ENCODE peak calls at places on chromosomes 6 and 20, in four cellular contexts. One of them, this sample, is unnamed.

GRCh38 chr6:37862992-37863391 is 43.5 kb downstream of the ZFAND3 start:
- DNase-seq in Peyer's patch: no peak
- DNase-seq in left lung: no peak
- DNase-seq in neural crest cell: no peak
- DNase-seq in this sample: no peak

GRCh38 chr6:17012421-17013225 is 89.2 kb upstream of the STMND1 start:
- DNase-seq in neural crest cell: no peak
- DNase-seq in left lung: no peak
- DNase-seq in Peyer's patch: no peak
- DNase-seq in this sample: no peak

GRCh38 chr6:110731898-110732297 is 83.4 kb downstream of the CDK19 start:
- DNase-seq in left lung: no peak
- DNase-seq in neural crest cell: no peak
- DNase-seq in Peyer's patch: no peak
- DNase-seq in this sample: no peak

GRCh38 chr20:19073584-19074198 is 138.8 kb upstream of the SLC24A3 start:
- DNase-seq in neural crest cell: peak
- DNase-seq in left lung: no peak
- DNase-seq in Peyer's patch: no peak
- DNase-seq in this sample: no peak

GRCh38 chr6:69835414-69836179 is 30.8 kb upstream of the COL19A1 start:
- DNase-seq in neural crest cell: no peak
- DNase-seq in Peyer's patch: no peak
- DNase-seq in left lung: no peak
- DNase-seq in this sample: peak

GRCh38 chr6:88359530-88360202 is 193.5 kb upstream of the CNR1 start:
- DNase-seq in neural crest cell: no peak
- DNase-seq in Peyer's patch: no peak
- DNase-seq in left lung: no peak
- DNase-seq in this sample: no peak

GRCh38 chr6:43916924-43917877 is 147.2 kb downstream of the VEGFA start:
- DNase-seq in neural crest cell: no peak
- DNase-seq in Peyer's patch: peak
- DNase-seq in left lung: no peak
- DNase-seq in this sample: peak

GRCh38 chr6:36659271-36659670 is 19.2 kb upstream of the CDKN1A start:
- DNase-seq in neural crest cell: no peak
- DNase-seq in Peyer's patch: no peak
- DNase-seq in left lung: no peak
- DNase-seq in this sample: no peak

GRCh38 chr20:56995635-56996075 is 270.8 kb downstream of the BMP7 start:
- DNase-seq in left lung: peak
- DNase-seq in Peyer's patch: no peak
- DNase-seq in neural crest cell: peak
- DNase-seq in this sample: peak

GRCh38 chr6:125871365-125871764 is 80.6 kb downstream of the NCOA7 start:
- DNase-seq in left lung: no peak
- DNase-seq in neural crest cell: no peak
- DNase-seq in Peyer's patch: no peak
- DNase-seq in this sample: no peak

GRCh38 chr20:51329845-51330244 is 212.7 kb downstream of the NFATC2 start:
- DNase-seq in neural crest cell: no peak
- DNase-seq in left lung: no peak
- DNase-seq in Peyer's patch: no peak
- DNase-seq in this sample: no peak

GRCh38 chr20:5349448-5349847 is 32.7 kb upstream of the PROKR2 start:
- DNase-seq in neural crest cell: no peak
- DNase-seq in Peyer's patch: no peak
- DNase-seq in left lung: no peak
- DNase-seq in this sample: no peak

GRCh38 chr6:160730911-160731310 is 28.9 kb downstream of the PLG start:
- DNase-seq in left lung: no peak
- DNase-seq in Peyer's patch: no peak
- DNase-seq in neural crest cell: peak
- DNase-seq in this sample: peak

GRCh38 chr6:43120101-43120730 is 44.1 kb downstream of the PTK7 start:
- DNase-seq in neural crest cell: no peak
- DNase-seq in Peyer's patch: no peak
- DNase-seq in left lung: no peak
- DNase-seq in this sample: no peak

GRCh38 chr20:40897177-40897700 is 131.4 kb upstream of the TOP1 start:
- DNase-seq in neural crest cell: no peak
- DNase-seq in Peyer's patch: no peak
- DNase-seq in left lung: no peak
- DNase-seq in this sample: no peak

GRCh38 chr6:53796791-53797190 is 2.0 kb downstream of the LRRC1 start:
- DNase-seq in Peyer's patch: no peak
- DNase-seq in left lung: no peak
- DNase-seq in neural crest cell: no peak
- DNase-seq in this sample: no peak

GRCh38 chr6:40706222-40706621 is 119.1 kb upstream of the LRFN2 start:
- DNase-seq in left lung: no peak
- DNase-seq in neural crest cell: no peak
- DNase-seq in Peyer's patch: no peak
- DNase-seq in this sample: no peak

GRCh38 chr6:12170351-12171079 is 119.6 kb upstream of the EDN1 start:
- DNase-seq in left lung: no peak
- DNase-seq in neural crest cell: no peak
- DNase-seq in Peyer's patch: no peak
- DNase-seq in this sample: no peak

GRCh38 chr20:33063271-33063670 is 9.6 kb downstream of the BPIFB3 start:
- DNase-seq in neural crest cell: no peak
- DNase-seq in left lung: no peak
- DNase-seq in Peyer's patch: no peak
- DNase-seq in this sample: no peak

GRCh38 chr6:152846825-152847224 is 96.2 kb downstream of the VIP start:
- DNase-seq in Peyer's patch: no peak
- DNase-seq in left lung: no peak
- DNase-seq in neural crest cell: no peak
- DNase-seq in this sample: no peak

GRCh38 chr6:90575267-90575666 is 11.6 kb downstream of the MAP3K7 start:
- DNase-seq in Peyer's patch: no peak
- DNase-seq in left lung: no peak
- DNase-seq in neural crest cell: no peak
- DNase-seq in this sample: no peak

GRCh38 chr20:60467078-60467477 is 508.9 kb downstream of the CDH26 start:
- DNase-seq in neural crest cell: no peak
- DNase-seq in Peyer's patch: no peak
- DNase-seq in left lung: no peak
- DNase-seq in this sample: no peak

GRCh38 chr20:61758556-61759200 is 307.0 kb downstream of the TAF4 start:
- DNase-seq in left lung: peak
- DNase-seq in Peyer's patch: peak
- DNase-seq in neural crest cell: no peak
- DNase-seq in this sample: no peak

GRCh38 chr6:137903933-137904821 is 37.1 kb downstream of the TNFAIP3 start:
- DNase-seq in neural crest cell: no peak
- DNase-seq in Peyer's patch: no peak
- DNase-seq in left lung: no peak
- DNase-seq in this sample: peak

GRCh38 chr6:22880686-22881433 is 311.5 kb downstream of the HDGFL1 start:
- DNase-seq in neural crest cell: no peak
- DNase-seq in Peyer's patch: no peak
- DNase-seq in left lung: no peak
- DNase-seq in this sample: peak

GRCh38 chr20:63553933-63554290 is at the start of gene FNDC11:
- DNase-seq in Peyer's patch: no peak
- DNase-seq in left lung: no peak
- DNase-seq in neural crest cell: peak
- DNase-seq in this sample: no peak

GRCh38 chr20:63555661-63556381 is 1.9 kb downstream of the FNDC11 start:
- DNase-seq in Peyer's patch: no peak
- DNase-seq in neural crest cell: no peak
- DNase-seq in left lung: no peak
- DNase-seq in this sample: no peak

GRCh38 chr20:63553251-63553932 is 567 bp upstream of the FNDC11 start:
- DNase-seq in Peyer's patch: peak
- DNase-seq in neural crest cell: peak
- DNase-seq in left lung: peak
- DNase-seq in this sample: peak

GRCh38 chr20:63552481-63553249 is 1.3 kb upstream of the FNDC11 start:
- DNase-seq in Peyer's patch: no peak
- DNase-seq in neural crest cell: no peak
- DNase-seq in left lung: no peak
- DNase-seq in this sample: no peak

GRCh38 chr20:63554361-63555278 is 661 bp downstream of the FNDC11 start:
- DNase-seq in left lung: no peak
- DNase-seq in neural crest cell: no peak
- DNase-seq in Peyer's patch: no peak
- DNase-seq in this sample: no peak
- TF ChIP-seq CTCF in left lung: no peak
- TF ChIP-seq CTCF in neural crest cell: no peak
- TF ChIP-seq CTCF in Peyer's patch: no peak
- TF ChIP-seq CTCF in this sample: no peak

GRCh38 chr20:49396230-49396629 is 86.2 kb downstream of the KCNB1 start:
- DNase-seq in Peyer's patch: no peak
- DNase-seq in neural crest cell: no peak
- DNase-seq in left lung: no peak
- DNase-seq in this sample: no peak
- TF ChIP-seq CTCF in Peyer's patch: no peak
- TF ChIP-seq CTCF in neural crest cell: peak
- TF ChIP-seq CTCF in left lung: no peak
- TF ChIP-seq CTCF in this sample: no peak

GRCh38 chr6:63721181-63721580 is 85.6 kb downstream of the PHF3 start:
- DNase-seq in left lung: no peak
- DNase-seq in neural crest cell: no peak
- DNase-seq in Peyer's patch: no peak
- DNase-seq in this sample: no peak

GRCh38 chr6:63730311-63730710 is 94.7 kb downstream of the PHF3 start:
- DNase-seq in left lung: no peak
- DNase-seq in Peyer's patch: no peak
- DNase-seq in neural crest cell: no peak
- DNase-seq in this sample: no peak

DNA sequence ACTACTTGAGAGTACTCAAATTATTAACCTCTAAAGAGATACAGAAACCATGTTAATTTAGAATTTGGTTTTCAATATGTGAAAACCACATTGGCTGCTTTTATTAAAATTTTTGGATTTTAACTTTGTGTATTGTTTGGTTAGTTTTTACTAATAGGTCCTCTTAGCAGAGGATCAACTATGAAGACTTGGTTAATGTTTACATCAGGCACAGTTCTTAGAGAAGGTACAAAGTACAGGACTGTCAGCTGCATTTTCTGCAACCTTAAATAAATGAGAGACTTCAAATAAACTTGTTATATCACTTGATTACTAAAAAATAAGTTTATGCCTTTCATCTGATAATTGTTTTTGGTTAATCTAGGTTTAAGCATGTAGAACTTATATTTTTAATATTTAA is 89.1 kb downstream of the PHF3 start:
- DNase-seq in Peyer's patch: no peak
- DNase-seq in neural crest cell: no peak
- DNase-seq in left lung: no peak
- DNase-seq in this sample: no peak
- TF ChIP-seq CTCF in Peyer's patch: no peak
- TF ChIP-seq CTCF in neural crest cell: no peak
- TF ChIP-seq CTCF in left lung: no peak
- TF ChIP-seq CTCF in this sample: no peak

GRCh38 chr6:136158398-136158797 is 91.7 kb downstream of the MTFR2 start:
- DNase-seq in neural crest cell: no peak
- DNase-seq in Peyer's patch: no peak
- DNase-seq in left lung: no peak
- DNase-seq in this sample: no peak
- TF ChIP-seq CTCF in neural crest cell: no peak
- TF ChIP-seq CTCF in Peyer's patch: no peak
- TF ChIP-seq CTCF in left lung: no peak
- TF ChIP-seq CTCF in this sample: no peak

DNA sequence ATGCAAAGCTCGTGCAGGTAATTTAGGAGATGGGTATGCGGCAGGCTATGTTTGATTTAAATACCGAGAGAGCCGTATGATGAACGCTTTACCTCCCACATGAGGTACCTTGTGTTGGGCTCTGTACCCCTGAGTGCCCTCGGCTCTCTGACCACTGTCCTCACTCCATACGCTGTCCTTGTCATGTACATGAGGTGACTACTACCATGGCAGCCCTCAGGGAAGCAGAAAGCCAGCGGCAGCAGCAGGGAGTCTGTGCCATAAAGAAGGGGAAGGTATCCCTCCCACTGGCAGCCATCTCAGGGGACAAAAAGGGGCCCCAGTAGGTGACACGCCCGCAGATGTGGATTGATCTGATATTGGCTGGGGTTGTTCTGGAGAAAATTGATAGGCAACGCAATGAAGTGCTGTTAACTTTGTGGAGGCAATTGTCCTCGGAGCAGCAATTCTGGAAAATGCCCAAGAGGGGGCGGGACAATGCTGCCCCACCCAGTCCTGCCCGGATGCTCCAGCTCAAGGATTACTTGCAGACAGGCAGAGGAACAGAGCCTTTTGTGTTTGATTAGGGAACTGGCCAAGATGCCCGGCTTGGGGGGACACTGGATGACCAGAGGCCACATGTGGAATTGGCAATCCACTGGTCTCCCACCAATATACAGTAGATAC is 38.0 kb upstream of the HSF2 start:
- DNase-seq in Peyer's patch: no peak
- DNase-seq in neural crest cell: no peak
- DNase-seq in left lung: peak
- DNase-seq in this sample: no peak
- TF ChIP-seq CTCF in Peyer's patch: no peak
- TF ChIP-seq CTCF in neural crest cell: no peak
- TF ChIP-seq CTCF in left lung: no peak
- TF ChIP-seq CTCF in this sample: no peak

DNA sequence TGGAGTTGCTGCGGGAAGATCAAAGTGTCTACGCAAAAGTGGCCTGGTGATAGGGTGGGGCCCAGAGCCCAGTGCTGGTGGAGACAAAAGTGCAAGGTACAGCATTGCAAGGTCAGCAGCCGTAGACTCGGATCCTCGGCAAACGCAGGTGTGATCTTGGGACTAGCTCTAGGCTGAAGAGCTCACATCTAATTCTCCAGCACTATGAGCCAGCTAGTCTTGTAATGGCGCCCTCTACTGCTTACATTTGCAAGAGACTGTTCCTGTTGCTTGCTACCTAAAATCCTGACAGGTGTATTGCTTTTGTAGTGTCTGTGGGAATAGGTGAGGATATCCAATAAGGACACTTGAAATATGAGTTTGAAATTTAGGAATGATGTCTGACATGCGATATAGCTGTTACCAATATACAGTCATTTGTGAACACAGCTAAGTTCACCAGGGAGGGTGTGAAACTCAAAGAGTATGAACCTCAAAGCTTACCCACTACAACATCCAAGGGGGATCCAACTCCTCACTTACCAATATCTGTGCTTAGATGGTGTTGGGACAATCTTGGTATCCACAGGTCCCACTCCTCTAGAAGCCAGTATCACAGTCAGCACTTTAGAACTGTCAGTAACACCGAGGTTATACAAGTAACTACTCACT is 58.4 kb downstream of the PDE7B start:
- DNase-seq in left lung: no peak
- DNase-seq in neural crest cell: peak
- DNase-seq in Peyer's patch: peak
- DNase-seq in this sample: peak
- TF ChIP-seq CTCF in left lung: peak
- TF ChIP-seq CTCF in neural crest cell: peak
- TF ChIP-seq CTCF in Peyer's patch: peak
- TF ChIP-seq CTCF in this sample: no peak

GRCh38 chr6:167501831-167502385 is 177.0 kb downstream of the TTLL2 start:
- DNase-seq in neural crest cell: no peak
- DNase-seq in left lung: no peak
- DNase-seq in Peyer's patch: peak
- DNase-seq in this sample: peak
- TF ChIP-seq CTCF in neural crest cell: peak
- TF ChIP-seq CTCF in left lung: no peak
- TF ChIP-seq CTCF in Peyer's patch: peak
- TF ChIP-seq CTCF in this sample: peak

GRCh38 chr6:4466769-4467480 is 309.3 kb upstream of the CDYL start:
- DNase-seq in neural crest cell: no peak
- DNase-seq in left lung: no peak
- DNase-seq in Peyer's patch: no peak
- DNase-seq in this sample: no peak
- TF ChIP-seq CTCF in neural crest cell: no peak
- TF ChIP-seq CTCF in left lung: no peak
- TF ChIP-seq CTCF in Peyer's patch: no peak
- TF ChIP-seq CTCF in this sample: no peak

This sample was measured in Calu3.